ENCODE peak calls at places on chromosome 20, in five cellular contexts. One of them, this sample, is unnamed. For H3K9me3, the result is how much of the 10 kb centered on the place peaks cover.

GRCh38 chr20:6418732-6419131 is 295.9 kb upstream of the FERMT1 start:
- DNase-seq in HCT116: no peak
- DNase-seq in neural progenitor cell: no peak
- DNase-seq in CD8-positive, alpha-beta memory T cell: no peak
- DNase-seq in uterus: no peak
- DNase-seq in this sample: no peak

GRCh38 chr20:63223121-63223825 is 7.3 kb upstream of the YTHDF1 start:
- DNase-seq in HCT116: no peak
- DNase-seq in neural progenitor cell: peak
- DNase-seq in uterus: no peak
- DNase-seq in CD8-positive, alpha-beta memory T cell: peak
- DNase-seq in this sample: no peak

GRCh38 chr20:63537525-63538203 is 488 bp upstream of the PTK6 start:
- DNase-seq in neural progenitor cell: peak
- DNase-seq in HCT116: peak
- DNase-seq in CD8-positive, alpha-beta memory T cell: peak
- DNase-seq in uterus: peak
- DNase-seq in this sample: peak

GRCh38 chr20:62925420-62926228 is 681 bp downstream of the DIDO1 start:
- DNase-seq in HCT116: no peak
- DNase-seq in uterus: no peak
- DNase-seq in CD8-positive, alpha-beta memory T cell: peak
- DNase-seq in neural progenitor cell: peak
- DNase-seq in this sample: peak

GRCh38 chr20:51696304-51697118 is 71.7 kb downstream of the ATP9A start:
- DNase-seq in neural progenitor cell: no peak
- DNase-seq in CD8-positive, alpha-beta memory T cell: no peak
- DNase-seq in HCT116: no peak
- DNase-seq in uterus: peak
- DNase-seq in this sample: no peak

GRCh38 chr20:54680872-54681297 is 205.5 kb downstream of the DOK5 start:
- DNase-seq in neural progenitor cell: peak
- DNase-seq in HCT116: peak
- DNase-seq in CD8-positive, alpha-beta memory T cell: no peak
- DNase-seq in uterus: no peak
- DNase-seq in this sample: no peak

GRCh38 chr20:5080384-5080877 is 39.3 kb downstream of the PCNA start:
- DNase-seq in uterus: peak
- DNase-seq in neural progenitor cell: no peak
- DNase-seq in HCT116: no peak
- DNase-seq in CD8-positive, alpha-beta memory T cell: no peak
- DNase-seq in this sample: no peak

GRCh38 chr20:44576297-44576696 is 6.1 kb upstream of the PKIG start:
- DNase-seq in CD8-positive, alpha-beta memory T cell: no peak
- DNase-seq in neural progenitor cell: no peak
- DNase-seq in uterus: no peak
- DNase-seq in HCT116: no peak
- DNase-seq in this sample: no peak

GRCh38 chr20:18527836-18528235 is 20.1 kb downstream of the SEC23B start:
- DNase-seq in neural progenitor cell: no peak
- DNase-seq in CD8-positive, alpha-beta memory T cell: no peak
- DNase-seq in uterus: no peak
- DNase-seq in HCT116: no peak
- DNase-seq in this sample: no peak

GRCh38 chr20:48360338-48360698 is 467.5 kb downstream of the PREX1 start:
- DNase-seq in HCT116: no peak
- DNase-seq in neural progenitor cell: no peak
- DNase-seq in CD8-positive, alpha-beta memory T cell: no peak
- DNase-seq in uterus: no peak
- DNase-seq in this sample: no peak

GRCh38 chr20:1060985-1061384 is 57.4 kb upstream of the PSMF1 start:
- DNase-seq in neural progenitor cell: no peak
- DNase-seq in HCT116: no peak
- DNase-seq in CD8-positive, alpha-beta memory T cell: no peak
- DNase-seq in uterus: no peak
- DNase-seq in this sample: no peak

GRCh38 chr20:63091901-63092659 is 85.3 kb upstream of the BHLHE23 start:
- DNase-seq in CD8-positive, alpha-beta memory T cell: no peak
- DNase-seq in HCT116: no peak
- DNase-seq in uterus: peak
- DNase-seq in neural progenitor cell: no peak
- DNase-seq in this sample: peak

GRCh38 chr20:58160451-58161051 is 67.9 kb downstream of the ANKRD60 start:
- DNase-seq in uterus: no peak
- DNase-seq in CD8-positive, alpha-beta memory T cell: no peak
- DNase-seq in HCT116: no peak
- DNase-seq in neural progenitor cell: peak
- DNase-seq in this sample: no peak

GRCh38 chr20:53657732-53658131 is 64.1 kb upstream of the ZNF217 start:
- DNase-seq in neural progenitor cell: peak
- DNase-seq in CD8-positive, alpha-beta memory T cell: no peak
- DNase-seq in uterus: no peak
- DNase-seq in HCT116: no peak
- DNase-seq in this sample: no peak

GRCh38 chr20:24994470-24995368 is 2.2 kb upstream of the APMAP start:
- DNase-seq in HCT116: peak
- DNase-seq in CD8-positive, alpha-beta memory T cell: peak
- DNase-seq in neural progenitor cell: peak
- DNase-seq in uterus: peak
- DNase-seq in this sample: peak

GRCh38 chr20:20551409-20551808 is 161.0 kb downstream of the RALGAPA2 start:
- DNase-seq in uterus: no peak
- DNase-seq in neural progenitor cell: no peak
- DNase-seq in HCT116: no peak
- DNase-seq in CD8-positive, alpha-beta memory T cell: no peak
- DNase-seq in this sample: no peak

GRCh38 chr20:17843246-17844132 is 125.1 kb downstream of the SNX5 start:
- DNase-seq in uterus: peak
- DNase-seq in neural progenitor cell: no peak
- DNase-seq in HCT116: peak
- DNase-seq in CD8-positive, alpha-beta memory T cell: peak
- DNase-seq in this sample: no peak

GRCh38 chr20:7571521-7572065 is 368.7 kb downstream of the HAO1 start:
- DNase-seq in CD8-positive, alpha-beta memory T cell: no peak
- DNase-seq in neural progenitor cell: no peak
- DNase-seq in uterus: no peak
- DNase-seq in HCT116: no peak
- DNase-seq in this sample: no peak

GRCh38 chr20:12617076-12617475 is 391.7 kb upstream of the SPTLC3 start:
- DNase-seq in HCT116: no peak
- DNase-seq in uterus: no peak
- DNase-seq in neural progenitor cell: no peak
- DNase-seq in CD8-positive, alpha-beta memory T cell: no peak
- DNase-seq in this sample: no peak

GRCh38 chr20:48189177-48189576 is 403.9 kb upstream of the SULF2 start:
- DNase-seq in neural progenitor cell: peak
- DNase-seq in HCT116: peak
- DNase-seq in CD8-positive, alpha-beta memory T cell: no peak
- DNase-seq in uterus: no peak
- DNase-seq in this sample: no peak

GRCh38 chr20:17898548-17898994 is 70.0 kb downstream of the SNX5 start:
- DNase-seq in CD8-positive, alpha-beta memory T cell: peak
- DNase-seq in uterus: peak
- DNase-seq in HCT116: peak
- DNase-seq in neural progenitor cell: peak
- DNase-seq in this sample: peak

GRCh38 chr20:44646641-44647274 is 4.7 kb downstream of the ADA start:
- DNase-seq in uterus: no peak
- DNase-seq in CD8-positive, alpha-beta memory T cell: no peak
- DNase-seq in HCT116: no peak
- DNase-seq in neural progenitor cell: no peak
- DNase-seq in this sample: no peak

GRCh38 chr20:44805991-44806729 is 4.2 kb downstream of the RIMS4 start:
- DNase-seq in CD8-positive, alpha-beta memory T cell: no peak
- DNase-seq in HCT116: no peak
- DNase-seq in neural progenitor cell: peak
- DNase-seq in uterus: peak
- DNase-seq in this sample: no peak

GRCh38 chr20:34271961-34272360 is 30.7 kb downstream of the ASIP start:
- DNase-seq in uterus: no peak
- DNase-seq in CD8-positive, alpha-beta memory T cell: no peak
- DNase-seq in neural progenitor cell: no peak
- DNase-seq in HCT116: no peak
- DNase-seq in this sample: no peak

GRCh38 chr20:62209850-62210495 is 10.1 kb downstream of the HRH3 start:
- DNase-seq in uterus: no peak
- DNase-seq in CD8-positive, alpha-beta memory T cell: no peak
- DNase-seq in neural progenitor cell: no peak
- DNase-seq in HCT116: no peak
- DNase-seq in this sample: no peak

GRCh38 chr20:57654998-57655811 is 35.0 kb upstream of the ZBP1 start:
- DNase-seq in uterus: peak
- DNase-seq in CD8-positive, alpha-beta memory T cell: no peak
- DNase-seq in neural progenitor cell: no peak
- DNase-seq in HCT116: no peak
- DNase-seq in this sample: no peak

GRCh38 chr20:19137641-19138040 is 74.8 kb upstream of the SLC24A3 start:
- DNase-seq in neural progenitor cell: no peak
- DNase-seq in CD8-positive, alpha-beta memory T cell: no peak
- DNase-seq in uterus: no peak
- DNase-seq in HCT116: no peak
- DNase-seq in this sample: no peak

GRCh38 chr20:51429144-51429482 is 113.4 kb downstream of the NFATC2 start:
- DNase-seq in CD8-positive, alpha-beta memory T cell: no peak
- DNase-seq in uterus: no peak
- DNase-seq in neural progenitor cell: no peak
- DNase-seq in HCT116: no peak
- DNase-seq in this sample: no peak

GRCh38 chr20:37932919-37933318 is 30.0 kb downstream of the VSTM2L start:
- DNase-seq in HCT116: no peak
- DNase-seq in uterus: no peak
- DNase-seq in neural progenitor cell: no peak
- DNase-seq in CD8-positive, alpha-beta memory T cell: no peak
- DNase-seq in this sample: no peak

GRCh38 chr20:58492795-58493538 is 22.2 kb downstream of the APCDD1L start:
- DNase-seq in HCT116: no peak
- DNase-seq in CD8-positive, alpha-beta memory T cell: no peak
- DNase-seq in uterus: no peak
- DNase-seq in neural progenitor cell: no peak
- DNase-seq in this sample: no peak

GRCh38 chr20:38893485-38894090 is 32.6 kb upstream of the FAM83D start:
- DNase-seq in CD8-positive, alpha-beta memory T cell: peak
- DNase-seq in HCT116: peak
- DNase-seq in uterus: peak
- DNase-seq in neural progenitor cell: peak
- DNase-seq in this sample: peak

GRCh38 chr20:63553933-63554290 is at the start of gene FNDC11:
- DNase-seq in uterus: peak
- DNase-seq in neural progenitor cell: peak
- DNase-seq in CD8-positive, alpha-beta memory T cell: peak
- DNase-seq in HCT116: no peak
- DNase-seq in this sample: peak

GRCh38 chr20:57425150-57426013 is 34.2 kb downstream of the RBM38 start:
- DNase-seq in neural progenitor cell: peak
- DNase-seq in CD8-positive, alpha-beta memory T cell: no peak
- DNase-seq in HCT116: no peak
- DNase-seq in uterus: no peak
- DNase-seq in this sample: no peak

GRCh38 chr20:38957915-38958485 is 4.1 kb upstream of the DHX35 start:
- DNase-seq in neural progenitor cell: no peak
- DNase-seq in HCT116: no peak
- DNase-seq in uterus: no peak
- DNase-seq in CD8-positive, alpha-beta memory T cell: no peak
- DNase-seq in this sample: no peak

GRCh38 chr20:54651252-54651651 is 175.9 kb downstream of the DOK5 start:
- DNase-seq in HCT116: no peak
- DNase-seq in uterus: no peak
- DNase-seq in CD8-positive, alpha-beta memory T cell: no peak
- DNase-seq in neural progenitor cell: no peak
- DNase-seq in this sample: no peak

GRCh38 chr20:64090165-64090564 is 6.0 kb upstream of the LKAAEAR1 start:
- DNase-seq in CD8-positive, alpha-beta memory T cell: no peak
- DNase-seq in HCT116: no peak
- DNase-seq in uterus: no peak
- DNase-seq in neural progenitor cell: peak
- DNase-seq in this sample: no peak

GRCh38 chr20:33433465-33433864 is 10.1 kb downstream of the SNTA1 start:
- DNase-seq in HCT116: no peak
- DNase-seq in CD8-positive, alpha-beta memory T cell: no peak
- DNase-seq in neural progenitor cell: no peak
- DNase-seq in uterus: no peak
- DNase-seq in this sample: no peak

GRCh38 chr20:29298271-29298590 is 1959.2 kb upstream of the DEFB115 start:
- DNase-seq in neural progenitor cell: no peak
- DNase-seq in uterus: no peak
- DNase-seq in CD8-positive, alpha-beta memory T cell: no peak
- DNase-seq in HCT116: no peak
- DNase-seq in this sample: no peak
- H3K9me3 ChIP-seq in neural progenitor cell: under half
- H3K9me3 ChIP-seq in uterus: under half
- H3K9me3 ChIP-seq in CD8-positive, alpha-beta memory T cell: under half
- H3K9me3 ChIP-seq in HCT116: under half
- H3K9me3 ChIP-seq in this sample: under half

GRCh38 chr20:46870041-46870440 is 24.6 kb upstream of the EYA2 start:
- DNase-seq in HCT116: no peak
- DNase-seq in uterus: no peak
- DNase-seq in neural progenitor cell: no peak
- DNase-seq in CD8-positive, alpha-beta memory T cell: no peak
- DNase-seq in this sample: no peak

GRCh38 chr20:46865824-46866223 is 28.8 kb upstream of the EYA2 start:
- DNase-seq in uterus: no peak
- DNase-seq in HCT116: no peak
- DNase-seq in neural progenitor cell: no peak
- DNase-seq in CD8-positive, alpha-beta memory T cell: no peak
- DNase-seq in this sample: no peak
- H3K9me3 ChIP-seq in uterus: under half
- H3K9me3 ChIP-seq in HCT116: under half
- H3K9me3 ChIP-seq in neural progenitor cell: under half
- H3K9me3 ChIP-seq in CD8-positive, alpha-beta memory T cell: under half
- H3K9me3 ChIP-seq in this sample: under half

GRCh38 chr20:46509523-46509922 is 3.8 kb downstream of the ZNF334 start:
- DNase-seq in CD8-positive, alpha-beta memory T cell: no peak
- DNase-seq in neural progenitor cell: no peak
- DNase-seq in uterus: no peak
- DNase-seq in HCT116: no peak
- DNase-seq in this sample: no peak

GRCh38 chr20:46501337-46501942 is 11.9 kb downstream of the ZNF334 start:
- DNase-seq in HCT116: no peak
- DNase-seq in neural progenitor cell: no peak
- DNase-seq in uterus: no peak
- DNase-seq in CD8-positive, alpha-beta memory T cell: no peak
- DNase-seq in this sample: no peak

GRCh38 chr20:46507760-46508407 is 5.5 kb downstream of the ZNF334 start:
- DNase-seq in neural progenitor cell: no peak
- DNase-seq in uterus: no peak
- DNase-seq in HCT116: no peak
- DNase-seq in CD8-positive, alpha-beta memory T cell: no peak
- DNase-seq in this sample: no peak

GRCh38 chr20:46501961-46502360 is 11.4 kb downstream of the ZNF334 start:
- DNase-seq in HCT116: no peak
- DNase-seq in uterus: no peak
- DNase-seq in CD8-positive, alpha-beta memory T cell: no peak
- DNase-seq in neural progenitor cell: no peak
- DNase-seq in this sample: no peak

GRCh38 chr20:46505501-46505900 is 7.9 kb downstream of the ZNF334 start:
- DNase-seq in uterus: no peak
- DNase-seq in neural progenitor cell: no peak
- DNase-seq in HCT116: no peak
- DNase-seq in CD8-positive, alpha-beta memory T cell: no peak
- DNase-seq in this sample: no peak
- H3K9me3 ChIP-seq in uterus: under half
- H3K9me3 ChIP-seq in neural progenitor cell: half or more
- H3K9me3 ChIP-seq in HCT116: under half
- H3K9me3 ChIP-seq in CD8-positive, alpha-beta memory T cell: under half
- H3K9me3 ChIP-seq in this sample: under half

GRCh38 chr20:42775866-42776265 is 413.8 kb downstream of the PTPRT start:
- DNase-seq in neural progenitor cell: no peak
- DNase-seq in HCT116: no peak
- DNase-seq in uterus: no peak
- DNase-seq in CD8-positive, alpha-beta memory T cell: no peak
- DNase-seq in this sample: no peak
- H3K9me3 ChIP-seq in neural progenitor cell: under half
- H3K9me3 ChIP-seq in HCT116: under half
- H3K9me3 ChIP-seq in uterus: under half
- H3K9me3 ChIP-seq in CD8-positive, alpha-beta memory T cell: under half
- H3K9me3 ChIP-seq in this sample: under half